ENCODE peak calls at places on chromosome 4, in seven cellular contexts. J is mesenchymal stem cell, F is IMR-90, C is mesendoderm, N is H9, H is trophoblast cell, W is H1. L is an unnamed sample.

GRCh38 chr4:98639523-98639922 is 18.9 kb downstream of the TSPAN5 start:
- DNase-seq in J (peak; percentile 47), F (peak; percentile 19), C (no peak), N (no peak), H (no peak), W (no peak), L (no peak)

GRCh38 chr4:147118523-147118922 is 172.9 kb upstream of the TTC29 start:
- DNase-seq in J (peak; percentile 47), F (peak; percentile 75), C (no peak), N (no peak), H (no peak), W (no peak), L (no peak)

GRCh38 chr4:118352843-118353373 is at the start of gene PRSS12:
- DNase-seq in J (peak; percentile 70), F (peak; percentile 75), C (peak; percentile 89), N (peak; percentile 86), H (peak; percentile 30), W (peak; percentile 57), L (peak; percentile 77)

GRCh38 chr4:148346657-148347056 is 95.6 kb downstream of the NR3C2 start:
- DNase-seq in J (no peak), F (no peak), C (no peak), N (no peak), H (no peak), W (no peak), L (no peak)

GRCh38 chr4:1775731-1776500 is 17.2 kb upstream of the FGFR3 start:
- DNase-seq in J (no peak), F (no peak), C (no peak), N (no peak), H (peak; percentile 86), W (no peak), L (no peak)

GRCh38 chr4:65014078-65014477 is 604.8 kb upstream of the TECRL start:
- DNase-seq in J (no peak), F (no peak), C (no peak), N (no peak), H (no peak), W (no peak), L (no peak)

GRCh38 chr4:11415409-11416070 is 13.2 kb downstream of the HS3ST1 start:
- DNase-seq in J (no peak), F (no peak), C (no peak), N (no peak), H (no peak), W (no peak), L (no peak)

GRCh38 chr4:41878170-41878941 is 56.9 kb upstream of the TMEM33 start:
- DNase-seq in J (no peak), F (no peak), C (no peak), N (peak; percentile 39), H (no peak), W (no peak), L (no peak)

GRCh38 chr4:141497627-141498026 is 138.8 kb upstream of the IL15 start:
- DNase-seq in J (no peak), F (no peak), C (no peak), N (no peak), H (no peak), W (no peak), L (no peak)

GRCh38 chr4:47032405-47033106 is 1.2 kb downstream of the GABRB1 start:
- DNase-seq in J (peak; percentile 79), F (peak; percentile 65), C (peak; percentile 86), N (peak; percentile 90), H (peak; percentile 41), W (peak; percentile 59), L (peak; percentile 75)

GRCh38 chr4:2103843-2104547 is 44.9 kb downstream of the NAT8L start:
- DNase-seq in J (no peak), F (no peak), C (no peak), N (no peak), H (no peak), W (no peak), L (no peak)

DNA sequence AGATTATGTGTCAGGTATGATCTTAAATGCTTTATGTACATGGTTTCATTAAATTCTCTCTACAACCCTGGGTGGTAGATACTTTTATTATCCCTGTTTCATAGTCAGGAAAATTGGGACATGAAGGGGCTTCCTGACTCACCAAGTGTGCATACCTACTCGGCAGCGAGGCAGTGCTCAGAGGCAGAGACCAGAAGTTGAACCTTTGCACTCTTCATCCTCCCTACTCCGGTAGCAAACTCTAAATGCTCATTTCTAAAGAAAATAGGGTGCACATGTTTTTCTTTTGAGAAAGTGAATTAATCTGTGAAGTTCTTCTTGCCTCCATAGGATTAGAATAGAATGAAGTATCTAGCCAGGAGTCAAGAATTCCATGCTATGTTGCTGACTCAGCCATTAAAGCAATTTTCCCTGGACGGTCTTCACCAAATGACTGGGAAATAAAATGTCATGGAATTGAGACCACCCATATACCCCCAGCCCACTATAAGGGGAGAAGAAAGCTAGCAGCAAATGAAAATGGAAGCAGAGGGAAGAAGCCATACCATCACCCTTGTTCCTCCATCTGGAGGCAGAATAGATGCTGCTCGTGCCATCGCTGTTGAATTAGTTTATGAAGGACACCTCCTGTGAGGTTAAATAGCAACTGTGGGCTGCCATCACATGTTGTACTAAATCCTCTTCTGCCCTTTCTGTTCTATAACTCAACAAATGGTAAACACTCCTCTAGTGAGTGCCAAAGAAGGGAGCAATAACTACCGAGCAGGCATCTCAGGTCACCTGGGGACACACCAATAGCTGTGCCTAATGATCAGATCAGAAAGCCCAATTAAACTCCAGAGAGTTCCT is 355.4 kb downstream of the CAMK2D start:
- DNase-seq in J (no peak), F (no peak), C (no peak), N (no peak), H (no peak), W (no peak), L (no peak)
- H2BK5ac ChIP-seq in J (no peak overlapping the region), F (no peak overlapping the region), C (no peak overlapping the region), N (no peak overlapping the region), H (no peak overlapping the region), W (no peak overlapping the region), L (no peak overlapping the region)

GRCh38 chr4:152700151-152700550 is 20.4 kb upstream of the TMEM154 start:
- DNase-seq in J (no peak), F (no peak), C (peak; percentile 80), N (peak; percentile 53), H (no peak), W (no peak), L (no peak)

GRCh38 chr4:152696764-152697250 is 17.0 kb upstream of the TMEM154 start:
- DNase-seq in J (peak; percentile 43), F (peak; percentile 65), C (no peak), N (no peak), H (no peak), W (no peak), L (no peak)

GRCh38 chr4:152698012-152698499 is 18.3 kb upstream of the TMEM154 start:
- DNase-seq in J (no peak), F (no peak), C (no peak), N (no peak), H (no peak), W (no peak), L (no peak)

GRCh38 chr4:152699313-152699712 is 19.5 kb upstream of the TMEM154 start:
- DNase-seq in J (no peak), F (no peak), C (no peak), N (no peak), H (no peak), W (no peak), L (no peak)

DNA sequence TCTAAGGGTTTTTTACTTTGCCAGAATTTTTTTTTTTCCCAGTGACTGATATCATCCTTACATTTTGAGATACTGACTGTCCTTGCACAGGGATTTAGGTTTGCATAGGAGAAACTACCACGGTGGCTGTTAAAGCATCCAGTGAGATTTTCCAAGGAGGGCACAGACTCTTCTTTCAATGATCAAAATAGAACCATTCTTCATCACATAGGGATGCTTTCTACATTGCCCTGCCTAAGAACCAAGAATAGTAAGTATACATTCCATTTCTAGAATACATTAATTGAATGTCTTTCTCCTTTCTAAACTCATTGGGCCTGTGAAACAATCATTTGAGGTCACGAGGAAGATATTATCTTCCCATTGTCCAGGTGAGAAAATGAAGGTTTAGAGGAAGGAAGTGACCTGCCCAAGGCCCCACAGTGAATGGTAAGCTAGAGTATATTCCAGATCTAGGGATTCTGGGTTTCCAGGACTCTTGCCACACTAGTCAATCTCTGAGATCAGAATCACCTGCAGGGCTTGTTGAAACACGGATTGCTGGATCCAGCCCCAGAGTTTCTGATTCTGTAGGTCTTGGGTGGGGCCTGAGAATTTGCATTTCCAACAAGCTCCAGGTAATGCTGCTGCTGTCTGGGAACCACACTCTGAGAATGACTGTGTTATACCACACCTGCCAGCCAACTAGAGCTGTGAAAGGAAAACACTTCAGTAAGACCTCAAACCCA is 17.7 kb upstream of the TMEM154 start:
- DNase-seq in J (no peak), F (no peak), C (no peak), N (no peak), H (no peak), W (no peak), L (no peak)
- H3K27ac ChIP-seq in J (no peak overlapping the region), F (no peak overlapping the region), C (no peak overlapping the region), N (no peak overlapping the region), H (no peak overlapping the region), W (no peak overlapping the region), L (no peak overlapping the region)

GRCh38 chr4:86940176-86940575 is 5.4 kb downstream of the AFF1 start:
- DNase-seq in J (peak; percentile 34), F (peak; percentile 60), C (no peak), N (no peak), H (peak; percentile 39), W (no peak), L (no peak)

GRCh38 chr4:86942185-86942666 is 7.4 kb downstream of the AFF1 start:
- DNase-seq in J (peak; percentile 88), F (peak; percentile 85), C (no peak), N (no peak), H (no peak), W (no peak), L (no peak)

GRCh38 chr4:86939123-86939522 is 4.3 kb downstream of the AFF1 start:
- DNase-seq in J (peak; percentile 34), F (no peak), C (no peak), N (no peak), H (no peak), W (no peak), L (no peak)

GRCh38 chr4:86940920-86941460 is 6.2 kb downstream of the AFF1 start:
- DNase-seq in J (no peak), F (no peak), C (no peak), N (no peak), H (peak; percentile 76), W (no peak), L (no peak)

GRCh38 chr4:86939737-86940141 is 4.9 kb downstream of the AFF1 start:
- DNase-seq in J (no peak), F (no peak), C (no peak), N (no peak), H (no peak), W (no peak), L (no peak)
- H2BK5ac ChIP-seq in J (no peak overlapping the region), F (no peak overlapping the region), C (no peak overlapping the region), N (no peak overlapping the region), H (no peak overlapping the region), W (no peak overlapping the region), L (no peak overlapping the region)

GRCh38 chr4:52588097-52588496 is 71.0 kb downstream of the USP46 start:
- DNase-seq in J (peak; percentile 76), F (peak; percentile 13), C (peak; percentile 76), N (peak; percentile 73), H (peak; percentile 11), W (peak; percentile 15), L (no peak)

GRCh38 chr4:52586069-52586468 is 73.0 kb downstream of the USP46 start:
- DNase-seq in J (peak; percentile 54), F (peak; percentile 11), C (no peak), N (no peak), H (no peak), W (no peak), L (no peak)

GRCh38 chr4:52585379-52585778 is 73.7 kb downstream of the USP46 start:
- DNase-seq in J (peak; percentile 47), F (no peak), C (no peak), N (no peak), H (no peak), W (no peak), L (no peak)

GRCh38 chr4:52592287-52592686 is 66.8 kb downstream of the USP46 start:
- DNase-seq in J (peak; percentile 12), F (no peak), C (peak; percentile 46), N (no peak), H (no peak), W (no peak), L (no peak)

GRCh38 chr4:52588771-52589591 is 70.1 kb downstream of the USP46 start:
- DNase-seq in J (peak; percentile 100), F (peak; percentile 97), C (peak; percentile 62), N (no peak), H (no peak), W (no peak), L (no peak)
- H3K27ac ChIP-seq in J (peak overlapping the region; percentile 48), F (peak overlapping the region; percentile 7), C (no peak overlapping the region), N (no peak overlapping the region), H (no peak overlapping the region), W (no peak overlapping the region), L (no peak overlapping the region)